ENCODE peak calls at places on chromosomes 7 and 10, in four cellular contexts. One of them, this sample, is unnamed.

GRCh38 chr10:122152544-122152943 is 118.6 kb upstream of the BTBD16 start:
- DNase-seq in K562: no peak
- DNase-seq in A549: no peak
- DNase-seq in HepG2: no peak
- DNase-seq in this sample: no peak

GRCh38 chr7:6375346-6376101 is 72.2 kb downstream of the DAGLB start:
- DNase-seq in K562: no peak
- DNase-seq in A549: no peak
- DNase-seq in HepG2: no peak
- DNase-seq in this sample: no peak

GRCh38 chr7:37987732-37988131 is 67.3 kb downstream of the EPDR1 start:
- DNase-seq in K562: no peak
- DNase-seq in A549: no peak
- DNase-seq in HepG2: no peak
- DNase-seq in this sample: no peak

GRCh38 chr10:71573562-71574300 is 145.8 kb downstream of the C10orf105 start:
- DNase-seq in K562: no peak
- DNase-seq in A549: no peak
- DNase-seq in HepG2: no peak
- DNase-seq in this sample: no peak

GRCh38 chr10:25678666-25679065 is 255.4 kb upstream of the MYO3A start:
- DNase-seq in K562: no peak
- DNase-seq in A549: no peak
- DNase-seq in HepG2: no peak
- DNase-seq in this sample: no peak

GRCh38 chr10:5958680-5959079 is 18.7 kb downstream of the IL15RA start:
- DNase-seq in K562: no peak
- DNase-seq in A549: no peak
- DNase-seq in HepG2: no peak
- DNase-seq in this sample: no peak

GRCh38 chr10:5510281-5511072 is 11.1 kb upstream of the CALML5 start:
- DNase-seq in K562: no peak
- DNase-seq in A549: no peak
- DNase-seq in HepG2: no peak
- DNase-seq in this sample: no peak

GRCh38 chr7:43454936-43455518 is 127.9 kb upstream of the STK17A start:
- DNase-seq in K562: peak
- DNase-seq in A549: peak
- DNase-seq in HepG2: peak
- DNase-seq in this sample: no peak

GRCh38 chr7:36735172-36735571 is 10.9 kb upstream of the AOAH start:
- DNase-seq in K562: no peak
- DNase-seq in A549: no peak
- DNase-seq in HepG2: no peak
- DNase-seq in this sample: no peak

GRCh38 chr7:157272351-157273207 is 64.2 kb upstream of the DNAJB6 start:
- DNase-seq in K562: peak
- DNase-seq in A549: no peak
- DNase-seq in HepG2: no peak
- DNase-seq in this sample: no peak

GRCh38 chr7:41921453-41921912 is 218.6 kb upstream of the INHBA start:
- DNase-seq in K562: no peak
- DNase-seq in A549: no peak
- DNase-seq in HepG2: no peak
- DNase-seq in this sample: no peak

GRCh38 chr10:111161109-111161874 is 84.5 kb downstream of the ADRA2A start:
- DNase-seq in K562: no peak
- DNase-seq in A549: no peak
- DNase-seq in HepG2: no peak
- DNase-seq in this sample: no peak

GRCh38 chr10:5012595-5012994 is 8.9 kb upstream of the AKR1C2 start:
- DNase-seq in K562: no peak
- DNase-seq in A549: no peak
- DNase-seq in HepG2: no peak
- DNase-seq in this sample: no peak

GRCh38 chr7:29748286-29749099 is 57.8 kb upstream of the WIPF3 start:
- DNase-seq in K562: no peak
- DNase-seq in A549: peak
- DNase-seq in HepG2: peak
- DNase-seq in this sample: no peak

GRCh38 chr7:235576-236395 is 43.4 kb downstream of the FAM20C start:
- DNase-seq in K562: no peak
- DNase-seq in A549: no peak
- DNase-seq in HepG2: no peak
- DNase-seq in this sample: no peak

GRCh38 chr7:94584113-94584512 is 71.8 kb downstream of the SGCE start:
- DNase-seq in K562: no peak
- DNase-seq in A549: no peak
- DNase-seq in HepG2: peak
- DNase-seq in this sample: no peak

GRCh38 chr10:5476918-5477525 is 22.3 kb downstream of the CALML5 start:
- DNase-seq in K562: no peak
- DNase-seq in A549: no peak
- DNase-seq in HepG2: no peak
- DNase-seq in this sample: no peak

GRCh38 chr7:130615583-130615982 is 53.0 kb downstream of the COPG2 start:
- DNase-seq in K562: no peak
- DNase-seq in A549: no peak
- DNase-seq in HepG2: peak
- DNase-seq in this sample: no peak

GRCh38 chr7:30029696-30030095 is 1.5 kb downstream of the PLEKHA8 start:
- DNase-seq in K562: no peak
- DNase-seq in A549: peak
- DNase-seq in HepG2: no peak
- DNase-seq in this sample: no peak

GRCh38 chr10:24383681-24384106 is 174.8 kb downstream of the KIAA1217 start:
- DNase-seq in K562: peak
- DNase-seq in A549: peak
- DNase-seq in HepG2: peak
- DNase-seq in this sample: peak

GRCh38 chr10:11488126-11488525 is 123.3 kb downstream of the USP6NL start:
- DNase-seq in K562: no peak
- DNase-seq in A549: no peak
- DNase-seq in HepG2: no peak
- DNase-seq in this sample: no peak

GRCh38 chr10:61662794-61663259 is at the start of gene CABCOCO1:
- DNase-seq in K562: no peak
- DNase-seq in A549: peak
- DNase-seq in HepG2: no peak
- DNase-seq in this sample: peak

GRCh38 chr7:99366646-99367045 is 7.9 kb upstream of the ARPC1B start:
- DNase-seq in K562: no peak
- DNase-seq in A549: no peak
- DNase-seq in HepG2: no peak
- DNase-seq in this sample: peak

GRCh38 chr10:122515588-122516231 is 44.8 kb upstream of the DMBT1 start:
- DNase-seq in K562: no peak
- DNase-seq in A549: no peak
- DNase-seq in HepG2: no peak
- DNase-seq in this sample: no peak

GRCh38 chr7:98565114-98565513 is 52.0 kb upstream of the NPTX2 start:
- DNase-seq in K562: no peak
- DNase-seq in A549: no peak
- DNase-seq in HepG2: no peak
- DNase-seq in this sample: no peak

GRCh38 chr7:39022796-39023195 is 45.1 kb downstream of the POU6F2 start:
- DNase-seq in K562: no peak
- DNase-seq in A549: no peak
- DNase-seq in HepG2: no peak
- DNase-seq in this sample: no peak

DNA sequence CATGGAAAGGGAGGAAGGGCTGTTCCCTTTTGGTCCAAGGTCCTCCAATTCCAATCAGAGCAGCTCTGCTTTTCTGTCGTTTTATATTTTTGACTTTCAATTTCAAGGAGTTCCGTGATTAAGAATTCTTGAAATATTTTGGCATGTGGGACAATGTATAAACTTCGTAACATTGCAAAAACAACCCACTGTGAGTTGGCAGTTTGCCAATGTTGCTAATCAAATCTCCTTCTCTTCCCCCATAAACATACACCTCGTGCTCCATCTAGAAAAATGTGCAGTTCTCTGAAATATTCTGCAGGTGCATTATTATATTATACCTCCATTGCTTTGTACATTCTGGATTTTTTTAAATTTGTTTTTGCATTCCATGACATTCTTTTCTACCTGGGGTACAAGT is 49.8 kb downstream of the POU6F2 start:
- DNase-seq in K562: no peak
- DNase-seq in A549: no peak
- DNase-seq in HepG2: no peak
- DNase-seq in this sample: no peak
- TF ChIP-seq HMGXB4 in K562: no peak
- TF ChIP-seq HMGXB4 in A549: no peak
- TF ChIP-seq HMGXB4 in HepG2: no peak
- TF ChIP-seq HMGXB4 in this sample: no peak

GRCh38 chr10:103238506-103239252 is 7.0 kb upstream of the RPEL1 start:
- DNase-seq in K562: no peak
- DNase-seq in A549: peak
- DNase-seq in HepG2: peak
- DNase-seq in this sample: peak
- TF ChIP-seq HMGXB4 in K562: no peak
- TF ChIP-seq HMGXB4 in A549: no peak
- TF ChIP-seq HMGXB4 in HepG2: no peak
- TF ChIP-seq HMGXB4 in this sample: no peak

DNA sequence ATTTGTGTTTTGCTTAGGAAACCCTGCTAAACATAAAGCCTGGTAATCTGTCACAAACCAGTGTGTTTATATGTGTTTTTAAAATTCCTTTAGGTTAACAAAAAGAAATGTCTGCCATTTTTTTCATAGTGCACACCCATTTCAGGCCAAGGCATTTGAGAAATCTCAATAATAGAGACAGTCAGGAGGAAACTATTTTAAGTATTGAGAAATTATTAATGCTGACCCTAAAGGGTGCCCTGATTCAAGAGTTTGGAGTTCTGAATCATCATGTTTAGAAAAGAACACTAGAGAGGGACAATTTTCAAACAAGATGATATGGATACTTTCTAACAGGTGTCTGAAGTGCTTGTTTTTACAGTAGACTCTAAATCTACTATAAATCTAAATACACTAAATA is 28.7 kb downstream of the MALRD1 start:
- DNase-seq in K562: no peak
- DNase-seq in A549: no peak
- DNase-seq in HepG2: no peak
- DNase-seq in this sample: no peak
- TF ChIP-seq HMGXB4 in K562: no peak
- TF ChIP-seq HMGXB4 in A549: no peak
- TF ChIP-seq HMGXB4 in HepG2: no peak
- TF ChIP-seq HMGXB4 in this sample: no peak

GRCh38 chr7:148084138-148084537 is 506.4 kb upstream of the C7orf33 start:
- DNase-seq in K562: peak
- DNase-seq in A549: no peak
- DNase-seq in HepG2: peak
- DNase-seq in this sample: peak
- TF ChIP-seq HMGXB4 in K562: no peak
- TF ChIP-seq HMGXB4 in A549: no peak
- TF ChIP-seq HMGXB4 in HepG2: no peak
- TF ChIP-seq HMGXB4 in this sample: no peak

DNA sequence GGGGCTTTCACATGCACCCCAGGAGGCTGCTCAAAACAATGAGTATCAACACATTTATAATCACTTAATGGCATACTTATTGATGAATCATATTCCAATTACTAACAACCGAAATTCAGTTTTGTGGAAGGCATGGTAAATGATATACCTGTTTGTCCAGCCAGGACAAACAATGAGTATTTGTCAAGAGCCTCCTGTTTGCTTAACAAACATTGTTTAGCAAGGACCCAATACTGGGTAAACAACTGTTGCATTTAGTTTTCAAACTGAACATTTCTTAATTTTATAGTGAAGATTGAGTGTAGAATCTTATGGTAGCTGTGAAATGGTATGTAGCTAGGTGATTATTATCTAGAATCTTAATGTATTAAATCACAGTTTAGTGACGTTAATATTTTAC is 473.7 kb downstream of the ATRNL1 start:
- DNase-seq in K562: no peak
- DNase-seq in A549: no peak
- DNase-seq in HepG2: peak
- DNase-seq in this sample: no peak
- TF ChIP-seq HMGXB4 in K562: no peak
- TF ChIP-seq HMGXB4 in A549: no peak
- TF ChIP-seq HMGXB4 in HepG2: no peak
- TF ChIP-seq HMGXB4 in this sample: no peak

DNA sequence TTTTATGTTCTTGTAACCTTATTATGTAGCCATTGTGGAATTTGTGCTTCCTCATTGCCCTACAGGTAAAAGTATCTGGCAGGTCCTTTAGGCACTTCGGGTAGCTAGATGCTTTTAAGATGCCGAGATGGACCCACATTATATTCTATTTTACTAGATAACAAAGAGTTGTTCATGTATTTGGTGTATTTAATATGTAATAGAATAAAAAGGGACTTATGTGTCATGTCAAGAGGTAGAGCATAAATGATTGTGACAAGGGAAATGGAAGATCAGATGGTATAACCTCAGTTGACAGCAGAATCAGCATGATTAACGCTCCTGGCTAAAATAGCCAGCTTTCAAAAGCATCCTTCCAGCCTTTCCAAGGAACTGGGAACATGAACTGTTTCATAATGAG is 50.6 kb downstream of the NPY start:
- DNase-seq in K562: no peak
- DNase-seq in A549: no peak
- DNase-seq in HepG2: no peak
- DNase-seq in this sample: no peak
- TF ChIP-seq HMGXB4 in K562: no peak
- TF ChIP-seq HMGXB4 in A549: no peak
- TF ChIP-seq HMGXB4 in HepG2: no peak
- TF ChIP-seq HMGXB4 in this sample: no peak

GRCh38 chr10:120575411-120575810 is 118.4 kb downstream of the PLPP4 start:
- DNase-seq in K562: no peak
- DNase-seq in A549: no peak
- DNase-seq in HepG2: no peak
- DNase-seq in this sample: no peak

GRCh38 chr10:120578890-120579289 is 121.9 kb downstream of the PLPP4 start:
- DNase-seq in K562: no peak
- DNase-seq in A549: no peak
- DNase-seq in HepG2: no peak
- DNase-seq in this sample: no peak

GRCh38 chr10:120574986-120575385 is 118.0 kb downstream of the PLPP4 start:
- DNase-seq in K562: no peak
- DNase-seq in A549: no peak
- DNase-seq in HepG2: no peak
- DNase-seq in this sample: no peak

GRCh38 chr10:120580651-120581259 is 123.7 kb downstream of the PLPP4 start:
- DNase-seq in K562: no peak
- DNase-seq in A549: no peak
- DNase-seq in HepG2: no peak
- DNase-seq in this sample: no peak

GRCh38 chr10:120578123-120578522 is 121.1 kb downstream of the PLPP4 start:
- DNase-seq in K562: no peak
- DNase-seq in A549: no peak
- DNase-seq in HepG2: no peak
- DNase-seq in this sample: no peak
- TF ChIP-seq HMGXB4 in K562: no peak
- TF ChIP-seq HMGXB4 in A549: no peak
- TF ChIP-seq HMGXB4 in HepG2: no peak
- TF ChIP-seq HMGXB4 in this sample: no peak

GRCh38 chr7:76262683-76263402 is 39.6 kb upstream of the HSPB1 start:
- DNase-seq in K562: peak
- DNase-seq in A549: peak
- DNase-seq in HepG2: peak
- DNase-seq in this sample: peak
- TF ChIP-seq HMGXB4 in K562: no peak
- TF ChIP-seq HMGXB4 in A549: no peak
- TF ChIP-seq HMGXB4 in HepG2: no peak
- TF ChIP-seq HMGXB4 in this sample: no peak